ENCODE peak calls at places on chromosomes 2 and 18, in nine cellular contexts. One of them, this sample, is unnamed.

GRCh38 chr2:104733544-104733943 is 120.4 kb upstream of the POU3F3 start:
- DNase-seq in A549: peak
- DNase-seq in substantia nigra: no peak
- DNase-seq in skeletal muscle cell: no peak
- DNase-seq in stimulated activated CD4-positive, alpha-beta T cell treated with anti-CD3 and anti-CD28 coated beads, Interleukin-1b, Interleukin-23, amount 100 ng/mL, for 24 hours: no peak
- DNase-seq in Calu3: peak
- DNase-seq in heart right ventricle: no peak
- DNase-seq in posterior cingulate gyrus: no peak
- DNase-seq in upper lobe of right lung: no peak
- DNase-seq in this sample: no peak

GRCh38 chr2:201746551-201746950 is 34.2 kb downstream of the ALS2 start:
- DNase-seq in heart right ventricle: no peak
- DNase-seq in upper lobe of right lung: no peak
- DNase-seq in posterior cingulate gyrus: no peak
- DNase-seq in Calu3: no peak
- DNase-seq in stimulated activated CD4-positive, alpha-beta T cell treated with anti-CD3 and anti-CD28 coated beads, Interleukin-1b, Interleukin-23, amount 100 ng/mL, for 24 hours: no peak
- DNase-seq in substantia nigra: no peak
- DNase-seq in A549: no peak
- DNase-seq in skeletal muscle cell: no peak
- DNase-seq in this sample: no peak

GRCh38 chr18:78583739-78584066 is 395.9 kb upstream of the SALL3 start:
- DNase-seq in upper lobe of right lung: no peak
- DNase-seq in heart right ventricle: no peak
- DNase-seq in posterior cingulate gyrus: no peak
- DNase-seq in substantia nigra: no peak
- DNase-seq in Calu3: no peak
- DNase-seq in skeletal muscle cell: no peak
- DNase-seq in stimulated activated CD4-positive, alpha-beta T cell treated with anti-CD3 and anti-CD28 coated beads, Interleukin-1b, Interleukin-23, amount 100 ng/mL, for 24 hours: no peak
- DNase-seq in A549: no peak
- DNase-seq in this sample: no peak

GRCh38 chr18:70400473-70400872 is 111.6 kb downstream of the SOCS6 start:
- DNase-seq in heart right ventricle: no peak
- DNase-seq in upper lobe of right lung: no peak
- DNase-seq in substantia nigra: no peak
- DNase-seq in A549: no peak
- DNase-seq in posterior cingulate gyrus: no peak
- DNase-seq in Calu3: no peak
- DNase-seq in skeletal muscle cell: no peak
- DNase-seq in stimulated activated CD4-positive, alpha-beta T cell treated with anti-CD3 and anti-CD28 coated beads, Interleukin-1b, Interleukin-23, amount 100 ng/mL, for 24 hours: no peak
- DNase-seq in this sample: no peak

GRCh38 chr18:13112982-13113381 is 105.6 kb upstream of the LDLRAD4 start:
- DNase-seq in A549: peak
- DNase-seq in stimulated activated CD4-positive, alpha-beta T cell treated with anti-CD3 and anti-CD28 coated beads, Interleukin-1b, Interleukin-23, amount 100 ng/mL, for 24 hours: no peak
- DNase-seq in upper lobe of right lung: no peak
- DNase-seq in Calu3: peak
- DNase-seq in heart right ventricle: peak
- DNase-seq in skeletal muscle cell: no peak
- DNase-seq in posterior cingulate gyrus: peak
- DNase-seq in substantia nigra: peak
- DNase-seq in this sample: peak

GRCh38 chr2:237617305-237617982 is 9.9 kb upstream of the LRRFIP1 start:
- DNase-seq in upper lobe of right lung: peak
- DNase-seq in A549: no peak
- DNase-seq in Calu3: no peak
- DNase-seq in heart right ventricle: no peak
- DNase-seq in stimulated activated CD4-positive, alpha-beta T cell treated with anti-CD3 and anti-CD28 coated beads, Interleukin-1b, Interleukin-23, amount 100 ng/mL, for 24 hours: no peak
- DNase-seq in skeletal muscle cell: no peak
- DNase-seq in posterior cingulate gyrus: no peak
- DNase-seq in substantia nigra: no peak
- DNase-seq in this sample: no peak

GRCh38 chr2:240246173-240246820 is 105.8 kb upstream of the OTOS start:
- DNase-seq in substantia nigra: no peak
- DNase-seq in A549: no peak
- DNase-seq in stimulated activated CD4-positive, alpha-beta T cell treated with anti-CD3 and anti-CD28 coated beads, Interleukin-1b, Interleukin-23, amount 100 ng/mL, for 24 hours: no peak
- DNase-seq in heart right ventricle: no peak
- DNase-seq in posterior cingulate gyrus: no peak
- DNase-seq in Calu3: no peak
- DNase-seq in skeletal muscle cell: no peak
- DNase-seq in upper lobe of right lung: no peak
- DNase-seq in this sample: no peak

GRCh38 chr18:56977771-56978170 is 169.1 kb upstream of the BOD1L2 start:
- DNase-seq in A549: no peak
- DNase-seq in Calu3: no peak
- DNase-seq in substantia nigra: no peak
- DNase-seq in posterior cingulate gyrus: no peak
- DNase-seq in heart right ventricle: no peak
- DNase-seq in upper lobe of right lung: no peak
- DNase-seq in stimulated activated CD4-positive, alpha-beta T cell treated with anti-CD3 and anti-CD28 coated beads, Interleukin-1b, Interleukin-23, amount 100 ng/mL, for 24 hours: no peak
- DNase-seq in skeletal muscle cell: no peak
- DNase-seq in this sample: no peak

GRCh38 chr2:61356261-61356957 is 114.5 kb downstream of the USP34 start:
- DNase-seq in upper lobe of right lung: no peak
- DNase-seq in A549: no peak
- DNase-seq in heart right ventricle: no peak
- DNase-seq in substantia nigra: no peak
- DNase-seq in stimulated activated CD4-positive, alpha-beta T cell treated with anti-CD3 and anti-CD28 coated beads, Interleukin-1b, Interleukin-23, amount 100 ng/mL, for 24 hours: no peak
- DNase-seq in Calu3: no peak
- DNase-seq in skeletal muscle cell: no peak
- DNase-seq in posterior cingulate gyrus: no peak
- DNase-seq in this sample: no peak

GRCh38 chr2:65031341-65032015 is 24.7 kb upstream of the CEP68 start:
- DNase-seq in A549: no peak
- DNase-seq in substantia nigra: no peak
- DNase-seq in upper lobe of right lung: no peak
- DNase-seq in Calu3: peak
- DNase-seq in stimulated activated CD4-positive, alpha-beta T cell treated with anti-CD3 and anti-CD28 coated beads, Interleukin-1b, Interleukin-23, amount 100 ng/mL, for 24 hours: no peak
- DNase-seq in skeletal muscle cell: no peak
- DNase-seq in posterior cingulate gyrus: no peak
- DNase-seq in heart right ventricle: no peak
- DNase-seq in this sample: peak

GRCh38 chr18:75211721-75212625 is 1.4 kb downstream of the TSHZ1 start:
- DNase-seq in A549: peak
- DNase-seq in Calu3: peak
- DNase-seq in stimulated activated CD4-positive, alpha-beta T cell treated with anti-CD3 and anti-CD28 coated beads, Interleukin-1b, Interleukin-23, amount 100 ng/mL, for 24 hours: no peak
- DNase-seq in substantia nigra: no peak
- DNase-seq in skeletal muscle cell: no peak
- DNase-seq in posterior cingulate gyrus: no peak
- DNase-seq in upper lobe of right lung: peak
- DNase-seq in heart right ventricle: peak
- DNase-seq in this sample: peak

GRCh38 chr2:191846787-191847620 is at the start of gene CAVIN2:
- DNase-seq in substantia nigra: no peak
- DNase-seq in A549: peak
- DNase-seq in heart right ventricle: peak
- DNase-seq in Calu3: peak
- DNase-seq in stimulated activated CD4-positive, alpha-beta T cell treated with anti-CD3 and anti-CD28 coated beads, Interleukin-1b, Interleukin-23, amount 100 ng/mL, for 24 hours: no peak
- DNase-seq in posterior cingulate gyrus: no peak
- DNase-seq in skeletal muscle cell: peak
- DNase-seq in upper lobe of right lung: peak
- DNase-seq in this sample: no peak

GRCh38 chr18:13280066-13280795 is 61.7 kb downstream of the LDLRAD4 start:
- DNase-seq in substantia nigra: no peak
- DNase-seq in A549: no peak
- DNase-seq in posterior cingulate gyrus: no peak
- DNase-seq in Calu3: peak
- DNase-seq in stimulated activated CD4-positive, alpha-beta T cell treated with anti-CD3 and anti-CD28 coated beads, Interleukin-1b, Interleukin-23, amount 100 ng/mL, for 24 hours: no peak
- DNase-seq in upper lobe of right lung: peak
- DNase-seq in heart right ventricle: no peak
- DNase-seq in skeletal muscle cell: no peak
- DNase-seq in this sample: no peak

GRCh38 chr2:68925298-68925885 is 27.3 kb downstream of the GKN2 start:
- DNase-seq in stimulated activated CD4-positive, alpha-beta T cell treated with anti-CD3 and anti-CD28 coated beads, Interleukin-1b, Interleukin-23, amount 100 ng/mL, for 24 hours: peak
- DNase-seq in Calu3: peak
- DNase-seq in posterior cingulate gyrus: no peak
- DNase-seq in skeletal muscle cell: no peak
- DNase-seq in upper lobe of right lung: no peak
- DNase-seq in heart right ventricle: no peak
- DNase-seq in A549: peak
- DNase-seq in substantia nigra: no peak
- DNase-seq in this sample: peak

GRCh38 chr2:238114851-238115660 is 14.9 kb downstream of the ESPNL start:
- DNase-seq in A549: no peak
- DNase-seq in stimulated activated CD4-positive, alpha-beta T cell treated with anti-CD3 and anti-CD28 coated beads, Interleukin-1b, Interleukin-23, amount 100 ng/mL, for 24 hours: no peak
- DNase-seq in Calu3: no peak
- DNase-seq in substantia nigra: no peak
- DNase-seq in heart right ventricle: peak
- DNase-seq in posterior cingulate gyrus: no peak
- DNase-seq in skeletal muscle cell: no peak
- DNase-seq in upper lobe of right lung: no peak
- DNase-seq in this sample: no peak

GRCh38 chr2:225083276-225083675 is 41.0 kb upstream of the DOCK10 start:
- DNase-seq in substantia nigra: no peak
- DNase-seq in A549: no peak
- DNase-seq in heart right ventricle: no peak
- DNase-seq in Calu3: no peak
- DNase-seq in stimulated activated CD4-positive, alpha-beta T cell treated with anti-CD3 and anti-CD28 coated beads, Interleukin-1b, Interleukin-23, amount 100 ng/mL, for 24 hours: no peak
- DNase-seq in skeletal muscle cell: no peak
- DNase-seq in upper lobe of right lung: no peak
- DNase-seq in posterior cingulate gyrus: no peak
- DNase-seq in this sample: no peak

GRCh38 chr18:8218263-8218662 is 391.0 kb upstream of the RAB12 start:
- DNase-seq in upper lobe of right lung: no peak
- DNase-seq in Calu3: no peak
- DNase-seq in heart right ventricle: no peak
- DNase-seq in A549: no peak
- DNase-seq in substantia nigra: no peak
- DNase-seq in skeletal muscle cell: no peak
- DNase-seq in stimulated activated CD4-positive, alpha-beta T cell treated with anti-CD3 and anti-CD28 coated beads, Interleukin-1b, Interleukin-23, amount 100 ng/mL, for 24 hours: no peak
- DNase-seq in posterior cingulate gyrus: no peak
- DNase-seq in this sample: no peak

GRCh38 chr2:287471-287885 is 413 bp downstream of the ALKAL2 start:
- DNase-seq in posterior cingulate gyrus: no peak
- DNase-seq in heart right ventricle: peak
- DNase-seq in upper lobe of right lung: peak
- DNase-seq in stimulated activated CD4-positive, alpha-beta T cell treated with anti-CD3 and anti-CD28 coated beads, Interleukin-1b, Interleukin-23, amount 100 ng/mL, for 24 hours: no peak
- DNase-seq in Calu3: peak
- DNase-seq in substantia nigra: no peak
- DNase-seq in A549: no peak
- DNase-seq in skeletal muscle cell: no peak
- DNase-seq in this sample: no peak

GRCh38 chr2:138564586-138565250 is 63.1 kb downstream of the SPOPL start:
- DNase-seq in substantia nigra: no peak
- DNase-seq in posterior cingulate gyrus: no peak
- DNase-seq in upper lobe of right lung: no peak
- DNase-seq in A549: no peak
- DNase-seq in skeletal muscle cell: no peak
- DNase-seq in Calu3: no peak
- DNase-seq in heart right ventricle: no peak
- DNase-seq in stimulated activated CD4-positive, alpha-beta T cell treated with anti-CD3 and anti-CD28 coated beads, Interleukin-1b, Interleukin-23, amount 100 ng/mL, for 24 hours: no peak
- DNase-seq in this sample: no peak